ENCODE peak calls at places on chromosomes 13 and 19, in ten cellular contexts. D is Peyer's patch; O is CD4-positive, CD25-positive, alpha-beta regulatory T cell; E is neural progenitor cell; V is dorsolateral prefrontal cortex; A is lung; C is cardiac muscle cell; T is psoas muscle; U is RWPE1; Q is HCT116. S is an unnamed sample.

GRCh38 chr19:33532859-33533455 is 11.4 kb upstream of the PEPD start:
- DNase-seq in D (no peak), O (no peak), E (peak; percentile 57), V (no peak), A (no peak), C (no peak), T (no peak), U (no peak), Q (no peak), S (no peak)

GRCh38 chr19:29364224-29364726 is 151.3 kb upstream of the UQCRFS1 start:
- DNase-seq in D (no peak), O (no peak), E (peak; percentile 8), V (no peak), A (no peak), C (no peak), T (no peak), U (no peak), Q (no peak), S (no peak)

GRCh38 chr19:48333467-48334384 is 8.4 kb downstream of the EMP3 start:
- DNase-seq in D (peak; percentile 98), O (peak; percentile 97), E (peak; percentile 94), V (peak; percentile 64), A (peak; percentile 92), C (peak; percentile 96), T (peak; percentile 91), U (peak; percentile 74), Q (peak; percentile 90), S (peak; percentile 47)

GRCh38 chr19:7852851-7853759 is 21.1 kb downstream of the PRR36 start:
- DNase-seq in D (peak; percentile 90), O (peak; percentile 65), E (peak; percentile 91), V (peak; percentile 61), A (peak; percentile 80), C (peak; percentile 66), T (peak; percentile 66), U (peak; percentile 74), Q (peak; percentile 85), S (no peak)

GRCh38 chr19:13790354-13790753 is 4.9 kb upstream of the ZSWIM4 start:
- DNase-seq in D (no peak), O (no peak), E (no peak), V (no peak), A (no peak), C (peak; percentile 70), T (no peak), U (no peak), Q (no peak), S (no peak)

GRCh38 chr13:75196112-75196855 is 285.7 kb downstream of the TBC1D4 start:
- DNase-seq in D (no peak), O (no peak), E (no peak), V (no peak), A (no peak), C (peak; percentile 89), T (no peak), U (no peak), Q (no peak), S (no peak)

GRCh38 chr19:13985771-13986347 is 20.3 kb downstream of the RFX1 start:
- DNase-seq in D (no peak), O (no peak), E (no peak), V (no peak), A (no peak), C (no peak), T (no peak), U (no peak), Q (no peak), S (no peak)

GRCh38 chr13:31431722-31432137 is 232.0 kb downstream of the B3GLCT start:
- DNase-seq in D (peak; percentile 65), O (peak; percentile 49), E (peak; percentile 67), V (no peak), A (no peak), C (peak; percentile 69), T (peak; percentile 48), U (peak; percentile 59), Q (peak; percentile 22), S (no peak)

GRCh38 chr13:59834801-59835200 is 328.9 kb downstream of the DIAPH3 start:
- DNase-seq in D (no peak), O (no peak), E (no peak), V (no peak), A (no peak), C (peak; percentile 17), T (no peak), U (no peak), Q (no peak), S (no peak)

DNA sequence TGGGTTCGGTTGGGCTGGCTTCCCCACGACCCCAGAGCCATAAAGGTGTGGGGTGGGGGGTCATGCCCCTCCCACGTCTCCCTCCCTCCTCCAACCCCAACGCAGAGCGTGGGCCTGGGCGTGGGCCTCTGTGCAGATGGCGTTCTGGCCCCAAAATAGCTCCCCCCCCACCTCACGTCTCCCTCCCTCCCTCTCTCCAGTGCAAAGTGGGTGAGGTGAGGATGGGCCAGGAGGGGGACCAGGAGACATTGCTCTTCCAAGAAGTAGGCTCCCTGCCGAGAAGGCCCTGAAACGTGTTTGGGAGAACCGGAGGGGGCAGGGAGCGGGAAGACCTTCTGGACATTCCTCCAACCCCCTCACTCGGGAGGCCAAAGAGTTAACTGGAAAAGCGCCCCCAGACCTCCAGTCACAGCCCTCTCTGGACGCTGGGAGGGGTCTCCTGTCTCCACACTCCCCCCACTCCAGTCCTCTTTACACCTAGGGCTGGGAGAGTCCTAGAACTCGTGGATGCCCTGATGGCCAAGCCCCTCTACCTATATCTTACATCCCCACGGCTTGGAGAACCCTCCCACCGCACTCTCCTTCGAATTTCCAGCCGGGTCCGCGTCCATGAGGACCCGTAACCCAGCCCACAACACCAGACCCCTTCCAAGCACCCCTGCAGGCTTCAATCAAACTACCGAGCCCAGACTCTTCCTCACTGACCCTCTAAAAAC is 855 bp downstream of the UNC13A start:
- DNase-seq in D (no peak), O (no peak), E (peak; percentile 37), V (no peak), A (no peak), C (no peak), T (no peak), U (no peak), Q (no peak), S (no peak)
- H3K27ac ChIP-seq in D (no peak overlapping the region), O (no peak overlapping the region), E (no peak overlapping the region), V (no peak overlapping the region), A (no peak overlapping the region), C (no peak overlapping the region), T (no peak overlapping the region), U (no peak overlapping the region), Q (peak overlapping the region; percentile 60), S (no peak overlapping the region)

GRCh38 chr19:16141043-16141442 is 2.4 kb upstream of the HSH2D start:
- DNase-seq in D (peak; percentile 86), O (no peak), E (no peak), V (no peak), A (no peak), C (no peak), T (no peak), U (no peak), Q (no peak), S (no peak)
- H3K27ac ChIP-seq in D (no peak overlapping the region), O (no peak overlapping the region), E (no peak overlapping the region), V (no peak overlapping the region), A (no peak overlapping the region), C (no peak overlapping the region), T (no peak overlapping the region), U (no peak overlapping the region), Q (no peak overlapping the region), S (no peak overlapping the region)

GRCh38 chr19:45955905-45956608 is 17.6 kb downstream of the NOVA2 start:
- DNase-seq in D (no peak), O (peak; percentile 23), E (no peak), V (peak; percentile 72), A (peak; percentile 46), C (peak; percentile 75), T (peak; percentile 41), U (peak; percentile 52), Q (peak; percentile 35), S (peak; percentile 69)
- H3K27ac ChIP-seq in D (peak overlapping the region; percentile 17), O (no peak overlapping the region), E (no peak overlapping the region), V (peak overlapping the region; percentile 53), A (peak overlapping the region; percentile 67), C (no peak overlapping the region), T (peak overlapping the region; percentile 30), U (peak overlapping the region; percentile 28), Q (no peak overlapping the region), S (peak overlapping the region; percentile 77)

GRCh38 chr13:20998649-20999415 is 62.6 kb downstream of the LATS2 start:
- DNase-seq in D (no peak), O (no peak), E (no peak), V (no peak), A (no peak), C (no peak), T (no peak), U (no peak), Q (no peak), S (no peak)

GRCh38 chr13:21001471-21001870 is 59.9 kb downstream of the LATS2 start:
- DNase-seq in D (no peak), O (no peak), E (no peak), V (no peak), A (no peak), C (no peak), T (no peak), U (no peak), Q (no peak), S (no peak)

GRCh38 chr13:20997301-20998061 is 63.9 kb downstream of the LATS2 start:
- DNase-seq in D (no peak), O (no peak), E (no peak), V (no peak), A (no peak), C (peak; percentile 96), T (no peak), U (no peak), Q (no peak), S (no peak)

GRCh38 chr13:21005193-21005592 is 56.2 kb downstream of the LATS2 start:
- DNase-seq in D (peak; percentile 30), O (no peak), E (no peak), V (no peak), A (no peak), C (no peak), T (no peak), U (no peak), Q (no peak), S (no peak)

GRCh38 chr13:21000647-21001046 is 60.7 kb downstream of the LATS2 start:
- DNase-seq in D (no peak), O (no peak), E (no peak), V (no peak), A (no peak), C (no peak), T (no peak), U (no peak), Q (no peak), S (no peak)
- H3K27ac ChIP-seq in D (no peak overlapping the region), O (no peak overlapping the region), E (no peak overlapping the region), V (no peak overlapping the region), A (no peak overlapping the region), C (no peak overlapping the region), T (no peak overlapping the region), U (no peak overlapping the region), Q (no peak overlapping the region), S (no peak overlapping the region)

GRCh38 chr13:41467546-41467945 is 10.2 kb downstream of the RGCC start:
- DNase-seq in D (no peak), O (no peak), E (no peak), V (no peak), A (no peak), C (no peak), T (no peak), U (no peak), Q (no peak), S (no peak)
- H3K27ac ChIP-seq in D (no peak overlapping the region), O (peak overlapping the region; percentile 94), E (no peak overlapping the region), V (peak overlapping the region; percentile 66), A (no peak overlapping the region), C (no peak overlapping the region), T (no peak overlapping the region), U (no peak overlapping the region), Q (no peak overlapping the region), S (peak overlapping the region; percentile 83)

DNA sequence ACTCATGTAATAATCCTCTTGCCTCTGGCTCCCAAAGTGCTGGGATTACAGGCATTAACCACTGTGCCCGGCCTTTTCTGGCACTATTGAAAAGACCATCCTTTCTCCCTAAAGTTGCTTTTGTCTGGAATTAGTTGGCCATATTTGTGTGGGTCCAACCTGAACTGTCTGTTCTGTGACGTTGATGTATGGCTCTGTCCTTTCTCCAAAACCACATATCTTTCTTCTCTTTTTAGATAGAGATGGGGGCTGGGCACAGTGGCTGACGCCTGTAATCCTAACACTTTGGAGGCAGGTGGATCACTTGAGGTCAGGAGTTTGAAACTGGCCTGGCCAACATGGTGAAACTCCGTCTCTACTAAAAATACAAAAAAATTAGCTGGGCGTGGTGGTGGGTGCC is 17.9 kb downstream of the DNM2 start:
- DNase-seq in D (no peak), O (no peak), E (no peak), V (no peak), A (no peak), C (no peak), T (no peak), U (no peak), Q (no peak), S (no peak)
- H3K27ac ChIP-seq in D (no peak overlapping the region), O (no peak overlapping the region), E (no peak overlapping the region), V (no peak overlapping the region), A (no peak overlapping the region), C (peak overlapping the region; percentile 60), T (no peak overlapping the region), U (no peak overlapping the region), Q (no peak overlapping the region), S (no peak overlapping the region)